ENCODE peak calls at places on chromosomes 13 and 19, in eight cellular contexts. S, V, U, Q, Y, K, X and I are unnamed samples.

GRCh38 chr19:44552324-44552723 is 22.8 kb upstream of the CEACAM20 start:
- DNase-seq in V (no peak), K (no peak), Y (peak; percentile 34), Q (peak; percentile 22), X (no peak), S (no peak), U (no peak), I (peak; percentile 38)

GRCh38 chr13:111282425-111282824 is 38.0 kb upstream of the TEX29 start:
- DNase-seq in K (no peak), S (no peak), Y (no peak), U (no peak), X (no peak), V (no peak), Q (no peak), I (no peak)

GRCh38 chr19:49431330-49431749 is 6.2 kb downstream of the GFY start:
- DNase-seq in K (no peak), V (no peak), U (no peak), X (no peak), Q (no peak), S (no peak), Y (no peak), I (no peak)

GRCh38 chr13:103140001-103140671 is 73.9 kb upstream of the SLC10A2 start:
- DNase-seq in S (no peak), V (no peak), K (no peak), Q (peak; percentile 38), Y (no peak), X (no peak), U (no peak), I (peak; percentile 62)

GRCh38 chr13:87356314-87356713 is 314.9 kb upstream of the SLITRK5 start:
- DNase-seq in X (no peak), V (peak; percentile 69), S (no peak), U (no peak), Y (no peak), K (no peak), Q (no peak), I (no peak)

GRCh38 chr13:113145496-113145895 is 13.0 kb upstream of the PROZ start:
- DNase-seq in S (no peak), V (no peak), Y (no peak), Q (no peak), U (no peak), K (no peak), X (no peak), I (no peak)

GRCh38 chr13:113001251-113002140 is 32.5 kb downstream of the MCF2L start:
- DNase-seq in U (no peak), Q (peak; percentile 22), X (no peak), V (peak; percentile 77), Y (peak; percentile 28), K (no peak), S (peak; percentile 84), I (peak; percentile 98)

GRCh38 chr19:17327654-17328516 is 6.8 kb downstream of the ANO8 start:
- DNase-seq in X (peak; percentile 53), Y (no peak), U (no peak), S (no peak), Q (no peak), K (no peak), V (peak; percentile 86), I (peak; percentile 96)

GRCh38 chr13:51194942-51195341 is 27.3 kb upstream of the FAM124A start:
- DNase-seq in X (no peak), V (no peak), K (no peak), Q (no peak), Y (no peak), S (no peak), U (no peak), I (no peak)

GRCh38 chr13:75468098-75468497 is 13.9 kb downstream of the TBC1D4 start:
- DNase-seq in S (no peak), V (no peak), X (no peak), Y (no peak), U (no peak), Q (no peak), K (no peak), I (no peak)

GRCh38 chr13:46354143-46355087 is 32.6 kb downstream of the RUBCNL start:
- DNase-seq in S (no peak), U (no peak), K (peak; percentile 76), Q (no peak), Y (peak; percentile 83), V (no peak), X (no peak), I (no peak)

GRCh38 chr13:43805681-43806128 is 18.9 kb upstream of the ENOX1 start:
- DNase-seq in Y (no peak), K (no peak), V (no peak), Q (no peak), U (no peak), X (no peak), S (no peak), I (no peak)

GRCh38 chr13:109697936-109698335 is 88.4 kb downstream of the IRS2 start:
- DNase-seq in S (no peak), K (no peak), V (no peak), Q (no peak), Y (no peak), X (no peak), U (no peak), I (no peak)

GRCh38 chr19:18900700-18901502 is 4.9 kb upstream of the CERS1 start:
- DNase-seq in Q (no peak), U (no peak), V (no peak), S (no peak), K (no peak), Y (no peak), X (no peak), I (no peak)

GRCh38 chr19:1752009-1752756 is 1.1 kb upstream of the ONECUT3 start:
- DNase-seq in Q (no peak), S (no peak), U (no peak), Y (no peak), V (no peak), K (no peak), X (no peak), I (no peak)

GRCh38 chr19:46495789-46496099 is at the start of gene PNMA8B:
- DNase-seq in Q (no peak), V (no peak), U (peak; percentile 78), Y (no peak), X (peak; percentile 27), K (no peak), S (no peak), I (peak; percentile 98)

GRCh38 chr19:18871543-18871942 is 24.4 kb downstream of the CERS1 start:
- DNase-seq in S (no peak), Y (no peak), K (no peak), Q (no peak), V (no peak), U (no peak), X (no peak), I (no peak)

GRCh38 chr13:30313307-30313706 is 6.0 kb upstream of the KATNAL1 start:
- DNase-seq in Q (no peak), U (no peak), X (no peak), Y (no peak), V (no peak), S (no peak), K (no peak), I (no peak)